ENCODE peak calls at places on chromosomes 11 and 22, in five cellular contexts. Z is progenitor cell of endocrine pancreas, M is upper lobe of right lung, S is astrocyte, Y is kidney. W is an unnamed sample.
A peak's percentile ranks its signal among the peaks of the same experiment; 100 is the strongest.

GRCh38 chr11:121444508-121444907 is 7.6 kb upstream of the SORL1 start:
- DNase-seq in Z (no peak), M (no peak), S (no peak), Y (no peak), W (no peak)

GRCh38 chr11:12064954-12065280 is 45.5 kb upstream of the MICAL2 start:
- DNase-seq in Z (no peak), M (no peak), S (no peak), Y (peak; percentile 2), W (no peak)

GRCh38 chr11:45005106-45005505 is 54.4 kb upstream of the TP53I11 start:
- DNase-seq in Z (no peak), M (no peak), S (no peak), Y (no peak), W (no peak)

GRCh38 chr22:44398791-44399190 is 86.0 kb upstream of the SHISAL1 start:
- DNase-seq in Z (peak; percentile 2), M (peak; percentile 38), S (no peak), Y (peak; percentile 26), W (no peak)

GRCh38 chr11:29200776-29201574 is 815.9 kb downstream of the KCNA4 start:
- DNase-seq in Z (no peak), M (no peak), S (no peak), Y (no peak), W (no peak)

GRCh38 chr22:19983701-19984100 is 32.9 kb downstream of the ARVCF start:
- DNase-seq in Z (no peak), M (no peak), S (no peak), Y (peak; percentile 60), W (no peak)

GRCh38 chr11:126430581-126431320 is 75.3 kb downstream of the ST3GAL4 start:
- DNase-seq in Z (no peak), M (no peak), S (no peak), Y (no peak), W (no peak)

GRCh38 chr11:116879789-116880402 is 42.5 kb upstream of the APOA1 start:
- DNase-seq in Z (no peak), M (no peak), S (peak; percentile 58), Y (no peak), W (no peak)

GRCh38 chr22:19182472-19183157 is 4.1 kb upstream of the SLC25A1 start:
- DNase-seq in Z (no peak), M (no peak), S (no peak), Y (no peak), W (no peak)

GRCh38 chr11:1762537-1763302 is 1.0 kb downstream of the CTSD start:
- DNase-seq in Z (no peak), M (peak; percentile 82), S (no peak), Y (peak; percentile 86), W (no peak)

GRCh38 chr11:35419713-35420333 is 465 bp upstream of the SLC1A2 start:
- DNase-seq in Z (no peak), M (peak; percentile 61), S (no peak), Y (peak; percentile 69), W (no peak)

GRCh38 chr11:61524963-61525587 is 16.5 kb downstream of the LRRC10B start:
- DNase-seq in Z (no peak), M (no peak), S (no peak), Y (no peak), W (no peak)

GRCh38 chr11:125401746-125402145 is 94.3 kb downstream of the FEZ1 start:
- DNase-seq in Z (no peak), M (no peak), S (no peak), Y (peak; percentile 44), W (no peak)

GRCh38 chr11:70141490-70142014 is 61.5 kb upstream of the FADD start:
- DNase-seq in Z (no peak), M (no peak), S (no peak), Y (no peak), W (no peak)

GRCh38 chr11:100753144-100753543 is 66.1 kb downstream of the ARHGAP42 start:
- DNase-seq in Z (no peak), M (no peak), S (no peak), Y (no peak), W (no peak)

GRCh38 chr11:73240190-73240781 is 22.2 kb downstream of the P2RY2 start:
- DNase-seq in Z (no peak), M (peak; percentile 48), S (peak; percentile 36), Y (peak; percentile 78), W (no peak)

GRCh38 chr11:95512177-95512576 is 277.4 kb downstream of the FAM76B start:
- DNase-seq in Z (no peak), M (no peak), S (peak; percentile 91), Y (no peak), W (no peak)

GRCh38 chr11:117316197-117316961 is at the start of gene BACE1:
- DNase-seq in Z (peak; percentile 56), M (peak; percentile 88), S (peak; percentile 76), Y (peak; percentile 92), W (peak; percentile 76)

GRCh38 chr11:95700471-95700817 is 89.1 kb downstream of the FAM76B start:
- DNase-seq in Z (no peak), M (no peak), S (no peak), Y (no peak), W (no peak)

GRCh38 chr11:114111369-114112042 is 52.0 kb downstream of the ZBTB16 start:
- DNase-seq in Z (no peak), M (no peak), S (no peak), Y (no peak), W (no peak)

GRCh38 chr22:30423296-30423958 is 2.1 kb upstream of the MTFP1 start:
- DNase-seq in Z (no peak), M (peak; percentile 88), S (no peak), Y (peak; percentile 93), W (no peak)

GRCh38 chr11:72483412-72484186 is 49.3 kb upstream of the CLPB start:
- DNase-seq in Z (no peak), M (no peak), S (peak; percentile 10), Y (no peak), W (no peak)

GRCh38 chr22:17232406-17232805 is 13.2 kb upstream of the ADA2 start:
- DNase-seq in Z (no peak), M (no peak), S (no peak), Y (peak; percentile 46), W (no peak)

GRCh38 chr22:47797546-47797945 is 1035.1 kb downstream of the TBC1D22A start:
- DNase-seq in Z (no peak), M (no peak), S (no peak), Y (no peak), W (no peak)

GRCh38 chr11:19728436-19728835 is 15.8 kb downstream of the NAV2 start:
- DNase-seq in Z (no peak), M (no peak), S (peak; percentile 38), Y (no peak), W (no peak)

GRCh38 chr22:49724030-49724892 is 103.4 kb downstream of the BRD1 start:
- DNase-seq in Z (no peak), M (peak; percentile 65), S (no peak), Y (no peak), W (no peak)

GRCh38 chr11:57001674-57002401 is 13.1 kb downstream of the OR5AK2 start:
- DNase-seq in Z (no peak), M (no peak), S (no peak), Y (peak; percentile 59), W (no peak)
- TF ChIP-seq CTCF in Z (peak; percentile 28), M (no peak), S (peak; percentile 45), Y (no peak), W (peak; percentile 52)

GRCh38 chr22:43228330-43228729 is 41.4 kb upstream of the TTLL12 start:
- DNase-seq in Z (no peak), M (no peak), S (no peak), Y (no peak), W (peak; percentile 65)
- TF ChIP-seq CTCF in Z (peak; percentile 38), M (peak; percentile 21), S (peak; percentile 20), Y (no peak), W (peak; percentile 47)

GRCh38 chr11:22189660-22190059 is 3.2 kb upstream of the ANO5 start:
- DNase-seq in Z (no peak), M (no peak), S (no peak), Y (no peak), W (no peak)

GRCh38 chr11:22190827-22191463 is 1.9 kb upstream of the ANO5 start:
- DNase-seq in Z (no peak), M (no peak), S (no peak), Y (no peak), W (no peak)

GRCh38 chr11:22193348-22194051 is 615 bp downstream of the ANO5 start:
- DNase-seq in Z (peak; percentile 16), M (peak; percentile 70), S (peak; percentile 8), Y (peak; percentile 74), W (peak; percentile 29)

GRCh38 chr11:22192642-22193347 is at the start of gene ANO5:
- DNase-seq in Z (peak; percentile 57), M (peak; percentile 85), S (peak; percentile 5), Y (peak; percentile 79), W (peak; percentile 57)

DNA sequence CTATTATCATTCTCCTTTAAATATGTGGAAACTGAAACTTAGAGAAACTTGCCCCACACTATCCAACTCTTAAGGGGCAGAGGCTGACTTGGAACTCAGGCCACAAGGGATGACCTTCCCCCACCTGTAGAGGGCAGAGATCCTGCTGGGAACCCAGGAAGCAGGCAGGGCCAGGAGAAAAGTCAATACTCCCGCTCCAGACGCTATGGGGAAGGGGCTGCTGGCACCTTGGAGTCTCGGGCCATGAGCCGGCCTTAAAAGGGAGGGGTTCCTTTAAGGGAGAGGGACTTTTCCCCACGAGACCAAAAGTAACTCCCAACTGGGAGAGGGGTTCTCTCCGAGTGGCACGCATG is 620 bp upstream of the ANO5 start:
- DNase-seq in Z (peak; percentile 36), M (no peak), S (no peak), Y (no peak), W (no peak)
- TF ChIP-seq CTCF in Z (peak; percentile 59), M (peak; percentile 18), S (no peak), Y (no peak), W (peak; percentile 46)

GRCh38 chr11:46594785-46595184 is 962 bp upstream of the AMBRA1 start:
- DNase-seq in Z (no peak), M (no peak), S (no peak), Y (no peak), W (no peak)
- TF ChIP-seq CTCF in Z (no peak), M (no peak), S (no peak), Y (no peak), W (no peak)

DNA sequence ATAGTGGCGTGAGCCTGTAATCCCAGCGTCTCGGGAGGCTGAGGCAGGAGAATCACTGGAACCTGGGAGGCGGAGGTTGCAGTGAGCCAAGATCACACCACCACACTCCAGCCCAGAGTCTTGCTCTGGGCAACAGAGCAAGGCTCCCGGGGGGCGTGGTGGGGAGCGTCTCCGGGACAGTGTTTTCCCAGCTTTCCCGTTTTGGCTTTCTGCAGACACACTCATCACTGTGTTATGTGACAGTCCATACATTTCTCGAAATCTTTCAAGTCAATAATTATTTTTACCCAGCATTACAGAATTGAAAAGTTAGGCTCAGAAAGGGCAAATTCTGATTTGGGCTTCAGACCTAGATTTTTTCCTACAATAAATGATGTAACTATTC is 31.7 kb downstream of the NEAT1 start:
- DNase-seq in Z (no peak), M (no peak), S (peak; percentile 54), Y (no peak), W (no peak)
- TF ChIP-seq CTCF in Z (no peak), M (no peak), S (no peak), Y (no peak), W (no peak)

GRCh38 chr11:21323617-21324016 is 654.2 kb downstream of the NELL1 start:
- DNase-seq in Z (no peak), M (no peak), S (no peak), Y (no peak), W (no peak)
- TF ChIP-seq CTCF in Z (no peak), M (no peak), S (no peak), Y (no peak), W (peak; percentile 37)

GRCh38 chr11:128021304-128022006 is 565.9 kb downstream of the ETS1 start:
- DNase-seq in Z (no peak), M (no peak), S (peak; percentile 13), Y (no peak), W (no peak)
- TF ChIP-seq CTCF in Z (peak; percentile 69), M (no peak), S (peak; percentile 10), Y (no peak), W (peak; percentile 64)